ENCODE peak calls at places on chromosomes 4 and X, in five cellular contexts. Y is suprapubic skin, G is NB4, J is uterus, B is AG10803. E is an unnamed sample.

GRCh38 chrX:154409222-154409871 is at the start of gene DNASE1L1:
- DNase-seq in J (peak; percentile 85), B (peak; percentile 76), Y (peak; percentile 90), G (peak; percentile 93), E (peak; percentile 80)

GRCh38 chr4:31045724-31046318 is 325.7 kb downstream of the PCDH7 start:
- DNase-seq in G (peak; percentile 25), J (no peak), Y (no peak), B (no peak), E (peak; percentile 4)

GRCh38 chrX:21153503-21153902 is 220.7 kb upstream of the CNKSR2 start:
- DNase-seq in B (peak; percentile 52), Y (no peak), J (no peak), G (no peak), E (no peak)

GRCh38 chrX:40145001-40145631 is 47.4 kb upstream of the BCOR start:
- DNase-seq in J (no peak), Y (no peak), B (peak; percentile 71), G (no peak), E (no peak)

GRCh38 chrX:42128020-42128419 is 204.7 kb upstream of the CASK start:
- DNase-seq in G (no peak), B (no peak), Y (no peak), J (no peak), E (peak; percentile 56)

GRCh38 chr4:165328101-165328425 is 594 bp downstream of the MSMO1 start:
- DNase-seq in B (peak; percentile 28), Y (no peak), G (no peak), J (no peak), E (no peak)

GRCh38 chr4:93084599-93085305 is 743.8 kb upstream of the ATOH1 start:
- DNase-seq in Y (no peak), G (no peak), J (no peak), B (no peak), E (no peak)

GRCh38 chrX:134676440-134676839 is 18.2 kb upstream of the PLAC1 start:
- DNase-seq in Y (no peak), G (no peak), J (no peak), B (peak; percentile 78), E (no peak)

GRCh38 chr4:108081251-108081650 is 87.5 kb downstream of the LEF1 start:
- DNase-seq in J (no peak), B (no peak), Y (no peak), G (no peak), E (no peak)

GRCh38 chrX:116657071-116657470 is 194.3 kb upstream of the CT83 start:
- DNase-seq in Y (no peak), G (no peak), J (no peak), B (no peak), E (no peak)
- TF ChIP-seq CTCF in Y (no peak), G (no peak), J (no peak), B (no peak), E (no peak)

GRCh38 chr4:11428701-11429571 is at the start of gene HS3ST1:
- DNase-seq in B (no peak), Y (peak; percentile 86), J (peak; percentile 69), G (peak; percentile 7), E (peak; percentile 76)

GRCh38 chr4:11426716-11427115 is 2.0 kb downstream of the HS3ST1 start:
- DNase-seq in J (no peak), Y (no peak), B (no peak), G (no peak), E (no peak)

GRCh38 chr4:11427201-11427996 is 1.3 kb downstream of the HS3ST1 start:
- DNase-seq in Y (no peak), G (no peak), B (no peak), J (no peak), E (no peak)

GRCh38 chr4:11428161-11428700 is 463 bp downstream of the HS3ST1 start:
- DNase-seq in Y (no peak), B (no peak), G (no peak), J (no peak), E (peak; percentile 18)

GRCh38 chr4:11429646-11430045 is 952 bp upstream of the HS3ST1 start:
- DNase-seq in Y (no peak), B (no peak), J (no peak), G (no peak), E (no peak)
- H3K4me3 ChIP-seq in Y (peak overlapping the region; percentile 56), B (no peak overlapping the region), J (peak overlapping the region; percentile 60), G (no peak overlapping the region), E (peak overlapping the region; percentile 65)

DNA sequence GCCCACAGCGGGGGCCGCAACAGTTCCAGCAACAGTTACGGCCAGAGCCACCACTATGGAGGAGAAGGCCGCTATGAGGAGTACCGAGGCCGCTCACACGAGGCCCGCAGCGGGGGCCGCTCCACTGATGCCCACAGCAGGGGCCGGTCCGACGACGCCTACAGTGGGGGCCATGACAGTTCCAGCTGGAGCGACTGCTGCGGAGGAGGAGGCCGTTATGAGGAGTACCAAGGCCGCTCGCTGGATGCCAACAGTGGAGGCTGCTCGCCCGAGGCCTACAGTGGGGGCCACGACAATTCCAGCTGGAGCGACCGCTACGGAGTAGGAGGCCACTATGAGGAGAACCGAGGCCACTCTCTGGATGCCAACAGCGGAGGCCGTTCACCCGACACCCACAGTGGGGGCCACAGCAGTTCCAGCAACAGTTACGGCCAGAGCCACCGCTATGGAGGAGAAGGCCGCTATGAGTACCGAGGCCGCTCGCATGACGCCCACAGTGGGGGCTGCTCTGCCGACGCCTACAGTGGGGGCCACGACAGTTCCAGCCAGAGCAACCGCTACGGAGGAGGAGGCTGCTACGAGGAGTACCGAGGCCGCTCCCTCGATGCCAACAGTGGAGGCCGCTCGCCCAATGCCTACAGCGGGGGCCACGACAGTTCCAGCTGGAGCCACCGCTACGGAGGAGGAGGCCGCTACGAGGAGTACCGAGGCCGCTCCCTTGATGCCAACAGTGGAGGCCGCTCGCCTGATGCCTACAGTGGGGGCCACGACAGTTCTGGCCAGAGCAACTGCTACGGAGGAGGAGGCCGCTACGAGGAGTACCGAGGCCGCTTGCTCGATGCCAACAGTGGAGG is 1.7 kb downstream of the RBMXL3 start:
- DNase-seq in G (no peak), J (no peak), B (no peak), Y (no peak), E (no peak)
- TF ChIP-seq CTCF in G (no peak), J (no peak), B (no peak), Y (no peak), E (no peak)

DNA sequence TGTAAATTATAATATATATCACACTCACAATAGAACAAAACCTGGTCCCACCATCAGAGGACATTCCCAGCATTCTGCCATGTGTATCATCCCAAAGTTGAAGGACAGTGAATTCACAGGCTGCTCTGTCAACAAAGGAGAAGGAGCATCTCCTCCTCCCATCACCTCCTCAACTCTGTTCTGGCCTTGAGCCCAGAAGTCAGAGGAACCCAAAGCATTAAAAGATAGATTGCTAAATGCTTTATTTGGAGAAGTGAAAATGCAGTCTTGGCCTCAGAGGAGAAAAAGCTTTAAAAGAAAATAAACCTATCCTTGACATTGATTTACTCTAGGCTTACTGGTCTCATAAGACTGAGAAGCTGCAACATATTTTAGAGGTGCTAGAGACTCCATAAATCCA is 268.8 kb upstream of the RASGEF1B start:
- DNase-seq in J (no peak), G (no peak), Y (no peak), B (no peak), E (no peak)
- H3K4me3 ChIP-seq in J (no peak overlapping the region), G (no peak overlapping the region), Y (no peak overlapping the region), B (no peak overlapping the region), E (no peak overlapping the region)

GRCh38 chr4:139619644-139620043 is 46.0 kb upstream of the MGST2 start:
- DNase-seq in B (peak; percentile 30), G (peak; percentile 32), J (no peak), Y (no peak), E (peak; percentile 28)
- TF ChIP-seq CTCF in B (peak; percentile 68), G (peak; percentile 65), J (no peak), Y (peak; percentile 24), E (peak; percentile 64)

GRCh38 chrX:66014084-66014483 is 25.8 kb downstream of the VSIG4 start:
- DNase-seq in Y (no peak), J (no peak), B (no peak), G (no peak), E (no peak)

GRCh38 chrX:66016905-66017658 is 22.8 kb downstream of the VSIG4 start:
- DNase-seq in G (no peak), Y (no peak), B (no peak), J (no peak), E (peak; percentile 63)

GRCh38 chrX:66014560-66014959 is 25.3 kb downstream of the VSIG4 start:
- DNase-seq in B (no peak), J (no peak), Y (no peak), G (peak; percentile 57), E (no peak)

GRCh38 chrX:66015906-66016689 is 23.8 kb downstream of the VSIG4 start:
- DNase-seq in Y (no peak), G (no peak), J (no peak), B (no peak), E (peak; percentile 45)

DNA sequence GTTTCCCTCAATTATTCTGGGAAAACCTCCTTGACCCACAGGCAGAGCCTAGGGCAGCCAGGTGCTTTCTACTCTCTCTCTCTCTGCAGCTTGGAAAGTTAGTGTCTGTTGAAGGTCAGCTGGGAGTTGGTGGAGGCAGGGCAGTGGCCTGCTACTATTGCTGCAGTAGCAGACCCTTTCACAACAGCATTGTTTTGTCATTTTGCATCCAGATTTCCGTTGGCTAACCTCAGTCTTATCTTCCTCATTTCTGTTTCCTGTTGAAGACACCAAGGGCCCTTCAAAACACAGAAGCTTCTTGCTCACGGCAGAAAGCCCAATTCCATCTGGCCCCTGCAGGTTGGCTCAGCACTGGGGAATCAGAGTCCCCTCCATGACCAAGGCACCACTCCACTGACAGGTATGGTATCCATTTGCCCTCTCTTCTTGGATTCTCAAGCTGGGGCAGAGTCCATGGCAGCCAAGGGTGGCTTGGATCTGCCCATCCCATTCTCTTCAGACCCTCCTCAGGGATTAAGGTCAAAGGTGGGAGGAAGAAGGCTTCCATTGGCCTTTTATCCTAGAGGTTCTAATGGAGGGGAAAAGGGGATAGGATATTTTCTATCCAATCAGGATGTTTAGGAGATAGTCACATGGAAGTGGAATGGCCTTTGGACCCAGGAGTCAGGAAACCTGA is 24.6 kb downstream of the VSIG4 start:
- DNase-seq in B (no peak), G (peak; percentile 96), Y (no peak), J (no peak), E (peak; percentile 79)
- H3K4me3 ChIP-seq in B (no peak overlapping the region), G (peak overlapping the region; percentile 93), Y (peak overlapping the region; percentile 24), J (no peak overlapping the region), E (peak overlapping the region; percentile 46)

E was measured in GM12865.